ENCODE peak calls at places on chromosome 7, in four cellular contexts. U is colonic mucosa, K is prostate gland, E is left ventricle myocardium inferior. X is an unnamed sample.
A peak's percentile ranks its signal among the peaks of the same experiment; 100 is the strongest.

GRCh38 chr7:108770981-108771728 is 201.5 kb downstream of the DNAJB9 start:
- DNase-seq in U (no peak), K (no peak), E (no peak), X (no peak)

GRCh38 chr7:713488-714230 is 12.8 kb upstream of the DNAAF5 start:
- DNase-seq in U (no peak), K (no peak), E (no peak), X (no peak)

GRCh38 chr7:132029369-132030160 is 473.1 kb upstream of the PODXL start:
- DNase-seq in U (no peak), K (no peak), E (no peak), X (no peak)

GRCh38 chr7:88191911-88192310 is 27.9 kb downstream of the SRI start:
- DNase-seq in U (no peak), K (no peak), E (no peak), X (no peak)

GRCh38 chr7:131555565-131556054 is 818 bp downstream of the PODXL start:
- DNase-seq in U (no peak), K (no peak), E (no peak), X (no peak)

GRCh38 chr7:80671744-80672143 is 33.3 kb downstream of the CD36 start:
- DNase-seq in U (no peak), K (no peak), E (no peak), X (no peak)

GRCh38 chr7:125316451-125316850 is 386.8 kb upstream of the POT1 start:
- DNase-seq in U (no peak), K (no peak), E (no peak), X (no peak)

GRCh38 chr7:70183278-70183677 is 585.0 kb downstream of the AUTS2 start:
- DNase-seq in U (peak; percentile 26), K (no peak), E (no peak), X (no peak)

GRCh38 chr7:111029574-111030357 is 61.2 kb upstream of the LRRN3 start:
- DNase-seq in U (no peak), K (no peak), E (no peak), X (peak; percentile 21)

GRCh38 chr7:18086165-18087030 is 58.8 kb upstream of the PRPS1L1 start:
- DNase-seq in U (no peak), K (no peak), E (peak; percentile 43), X (peak; percentile 39)

GRCh38 chr7:3912291-3912690 is 611.2 kb downstream of the SDK1 start:
- DNase-seq in U (no peak), K (no peak), E (no peak), X (no peak)

GRCh38 chr7:128405345-128406146 is 4.2 kb downstream of the IMPDH1 start:
- DNase-seq in U (peak; percentile 64), K (no peak), E (peak; percentile 58), X (peak; percentile 37)

GRCh38 chr7:11638026-11638774 is 193.8 kb downstream of the THSD7A start:
- DNase-seq in U (no peak), K (no peak), E (no peak), X (no peak)

GRCh38 chr7:84548366-84549085 is 353.9 kb upstream of the SEMA3A start:
- DNase-seq in U (no peak), K (no peak), E (no peak), X (no peak)

GRCh38 chr7:148906707-148907498 is 22.8 kb upstream of the EZH2 start:
- DNase-seq in U (no peak), K (no peak), E (no peak), X (no peak)

GRCh38 chr7:90599892-90600555 is 3.9 kb downstream of the CDK14 start:
- DNase-seq in U (no peak), K (no peak), E (no peak), X (no peak)

GRCh38 chr7:1698221-1698620 is 28.1 kb downstream of the ELFN1 start:
- DNase-seq in U (no peak), K (no peak), E (no peak), X (no peak)

GRCh38 chr7:138328215-138328614 is 131.8 kb upstream of the TRIM24 start:
- DNase-seq in U (no peak), K (no peak), E (no peak), X (no peak)

GRCh38 chr7:33485746-33486491 is 356.6 kb downstream of the BBS9 start:
- DNase-seq in U (no peak), K (no peak), E (no peak), X (no peak)

GRCh38 chr7:118517275-118517674 is 292.8 kb downstream of the ANKRD7 start:
- DNase-seq in U (no peak), K (no peak), E (no peak), X (no peak)

GRCh38 chr7:105621617-105622016 is 40.3 kb upstream of the EFCAB10 start:
- DNase-seq in U (no peak), K (peak; percentile 46), E (peak; percentile 52), X (peak; percentile 57)

GRCh38 chr7:135490783-135491182 is 19.1 kb downstream of the CNOT4 start:
- DNase-seq in U (peak; percentile 29), K (no peak), E (no peak), X (no peak)

GRCh38 chr7:158733220-158733519 is 28.6 kb upstream of the NCAPG2 start:
- DNase-seq in U (no peak), K (no peak), E (no peak), X (no peak)

GRCh38 chr7:2657920-2658671 is 26.3 kb downstream of the TTYH3 start:
- DNase-seq in U (no peak), K (no peak), E (no peak), X (no peak)

GRCh38 chr7:64999165-65000004 is 7.1 kb downstream of the ERV3-1 start:
- DNase-seq in U (no peak), K (no peak), E (no peak), X (no peak)

GRCh38 chr7:7808156-7808555 is 89.7 kb upstream of the RPA3 start:
- DNase-seq in U (no peak), K (no peak), E (no peak), X (no peak)

GRCh38 chr7:107502154-107502553 is 32.3 kb downstream of the GPR22 start:
- DNase-seq in U (no peak), K (no peak), E (no peak), X (no peak)

GRCh38 chr7:945147-945555 is 9.3 kb downstream of the ADAP1 start:
- DNase-seq in U (no peak), K (no peak), E (no peak), X (no peak)

GRCh38 chr7:84188811-84189405 is 5.7 kb downstream of the SEMA3A start:
- DNase-seq in U (no peak), K (no peak), E (no peak), X (no peak)

GRCh38 chr7:46742608-46743000 is 821.5 kb upstream of the IGFBP3 start:
- DNase-seq in U (no peak), K (no peak), E (no peak), X (no peak)

GRCh38 chr7:2539031-2540028 is 16.0 kb downstream of the BRAT1 start:
- DNase-seq in U (no peak), K (no peak), E (no peak), X (no peak)

DNA sequence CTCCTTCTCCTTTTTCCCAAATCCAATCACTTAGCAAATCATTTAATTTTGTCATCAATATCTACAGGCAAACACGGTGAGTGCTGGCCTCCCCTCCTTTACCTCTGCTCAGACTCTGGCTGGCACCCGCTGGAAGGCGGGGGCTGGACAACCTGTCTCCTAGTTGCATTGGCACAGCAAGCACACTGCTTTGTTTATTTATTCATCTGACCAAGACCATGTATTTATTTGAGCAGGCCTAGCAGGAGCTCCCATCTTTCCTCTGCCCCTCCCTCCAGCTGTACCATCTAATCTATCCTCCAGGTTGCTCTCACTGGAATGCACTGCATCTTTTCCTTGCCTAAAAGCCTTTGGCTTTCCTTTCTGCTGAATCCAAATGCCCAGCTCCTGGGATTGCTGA is 9.8 kb downstream of the ELMO1 start:
- DNase-seq in U (no peak), K (no peak), E (no peak), X (no peak)
- H3K4me1 ChIP-seq in U (no peaks in the 10 kb centered on the region), K (no peaks in the 10 kb centered on the region), E (peaks cover 74% of the 10 kb centered on the region), X (peaks cover 2% of the 10 kb centered on the region)

DNA sequence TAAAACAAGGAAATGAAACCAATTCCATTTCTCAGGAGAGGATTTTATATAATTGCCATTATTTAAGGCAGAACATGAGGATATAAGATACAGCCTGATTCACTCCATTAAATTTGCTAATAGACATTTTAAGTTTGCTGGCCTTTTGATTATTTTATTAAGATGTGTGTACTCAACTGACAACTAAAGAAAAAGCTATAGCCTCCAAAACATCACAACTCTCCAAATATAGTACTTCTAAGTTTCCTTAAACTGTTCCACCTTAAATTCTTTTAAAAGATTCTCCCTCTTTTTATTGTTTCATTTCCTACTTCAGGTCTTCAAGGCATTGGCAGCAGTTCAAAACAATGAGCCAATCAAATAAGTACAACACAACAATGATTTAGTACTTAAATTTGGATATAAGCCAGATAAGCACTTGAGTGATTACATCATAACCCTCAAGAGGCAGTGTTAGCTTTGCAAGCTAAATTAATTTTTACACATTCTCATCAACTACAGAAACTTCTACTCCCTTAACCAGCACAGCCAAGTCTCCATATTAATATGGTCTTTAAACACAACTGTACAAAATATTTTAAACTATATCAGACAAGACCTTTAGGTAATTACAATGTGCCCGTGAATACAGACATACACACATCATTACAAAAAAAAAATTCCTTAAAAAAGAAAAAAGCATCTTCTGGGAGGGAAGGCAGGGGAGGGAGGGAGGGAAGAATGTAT is 121.8 kb downstream of the KMT2C start:
- DNase-seq in U (no peak), K (peak; percentile 12), E (no peak), X (no peak)
- H3K36me3 ChIP-seq in U (no peaks in the 10 kb centered on the region), K (no peaks in the 10 kb centered on the region), E (peaks cover 16% of the 10 kb centered on the region), X (peaks cover 25% of the 10 kb centered on the region)

GRCh38 chr7:48253020-48253419 is 81.8 kb downstream of the ABCA13 start:
- DNase-seq in U (no peak), K (no peak), E (no peak), X (no peak)
- TF ChIP-seq CTCF in U (no peak), K (no peak), E (no peak), X (no peak)

GRCh38 chr7:42574693-42575084 is 337.2 kb downstream of the C7orf25 start:
- DNase-seq in U (no peak), K (no peak), E (no peak), X (no peak)
- H3K4me1 ChIP-seq in U (no peaks in the 10 kb centered on the region), K (no peaks in the 10 kb centered on the region), E (no peaks in the 10 kb centered on the region), X (no peaks in the 10 kb centered on the region)

DNA sequence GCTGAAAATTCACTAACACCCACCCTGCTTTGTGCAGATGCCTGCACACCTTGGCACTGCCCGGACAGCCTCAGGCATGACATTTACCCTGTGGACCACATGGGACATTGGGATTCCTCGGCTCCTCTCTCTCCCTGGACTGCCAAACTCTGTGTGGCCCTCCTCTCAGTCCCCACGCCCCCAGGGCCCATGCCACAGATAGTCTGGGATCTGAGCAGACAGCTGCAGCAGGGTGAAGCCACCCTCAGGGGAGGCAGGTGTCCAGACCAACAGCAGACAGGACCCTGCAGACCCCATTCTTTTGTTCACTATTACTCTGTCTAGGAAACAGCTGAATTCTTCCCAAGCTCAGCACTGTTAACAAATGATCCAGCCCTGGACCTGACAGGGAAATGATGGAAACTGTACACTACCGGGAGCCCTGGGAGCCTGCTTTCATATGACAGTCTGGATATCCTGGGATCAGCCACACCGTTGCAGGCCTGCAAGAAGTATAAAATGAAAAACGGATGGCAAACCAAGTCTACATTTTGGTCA is 83.4 kb downstream of the VOPP1 start:
- DNase-seq in U (no peak), K (no peak), E (no peak), X (no peak)
- H3K36me3 ChIP-seq in U (peaks cover 9% of the 10 kb centered on the region), K (no peaks in the 10 kb centered on the region), E (peaks cover 40% of the 10 kb centered on the region), X (peaks cover 91% of the 10 kb centered on the region)

X was measured in heart right ventricle.